ENCODE peak calls at places on chromosomes 7 and 10, in four cellular contexts. E, U, O and F are unnamed samples.

GRCh38 chr7:42982604-42983115 is 50.5 kb downstream of the MRPL32 start:
- DNase-seq in O (no peak), U (no peak), E (peak), F (peak)

GRCh38 chr10:88990528-88991160 is at the start of gene FAS:
- DNase-seq in E (peak), O (peak), U (peak), F (peak)

GRCh38 chr7:30117886-30118285 is 16.9 kb upstream of the MTURN start:
- DNase-seq in E (no peak), O (no peak), U (peak), F (no peak)

GRCh38 chr10:91250341-91250740 is 29.9 kb downstream of the PCGF5 start:
- DNase-seq in O (no peak), U (no peak), E (no peak), F (no peak)

GRCh38 chr7:51606601-51607154 is 290.1 kb upstream of the COBL start:
- DNase-seq in O (no peak), E (no peak), U (no peak), F (peak)

GRCh38 chr7:37740398-37740797 is 56.8 kb downstream of the GPR141 start:
- DNase-seq in E (no peak), U (no peak), O (no peak), F (no peak)

GRCh38 chr7:132815696-132816334 is 239.5 kb upstream of the PLXNA4 start:
- DNase-seq in U (no peak), E (peak), O (no peak), F (peak)

GRCh38 chr10:3516191-3516590 is 268.8 kb downstream of the KLF6 start:
- DNase-seq in E (no peak), O (no peak), U (no peak), F (no peak)

GRCh38 chr7:4238861-4239260 is 443.2 kb upstream of the FOXK1 start:
- DNase-seq in E (no peak), O (no peak), U (no peak), F (no peak)

GRCh38 chr10:42809670-42810069 is 27.1 kb downstream of the BMS1 start:
- DNase-seq in E (no peak), O (no peak), U (no peak), F (no peak)